ENCODE peak calls at places on chromosome 17, in five cellular contexts. S, M, W, D and O are unnamed samples.

GRCh38 chr17:70863436-70864248 is 694.3 kb downstream of the KCNJ2 start:
- DNase-seq in S (no peak), M (no peak), W (no peak), D (no peak), O (no peak)

GRCh38 chr17:73560661-73561060 is 83.6 kb downstream of the SDK2 start:
- DNase-seq in S (no peak), M (no peak), W (peak), D (no peak), O (no peak)

GRCh38 chr17:43949777-43950176 is 4.0 kb downstream of the PYY start:
- DNase-seq in S (peak), M (no peak), W (no peak), D (no peak), O (no peak)

GRCh38 chr17:77423589-77424451 is 283.1 kb downstream of the SEC14L1 start:
- DNase-seq in S (peak), M (peak), W (no peak), D (no peak), O (no peak)

GRCh38 chr17:79851461-79851817 is 12.2 kb upstream of the CBX4 start:
- DNase-seq in S (no peak), M (peak), W (no peak), D (no peak), O (no peak)

GRCh38 chr17:34607917-34608316 is 28.5 kb downstream of the TMEM132E start:
- DNase-seq in S (no peak), M (no peak), W (no peak), D (no peak), O (no peak)

GRCh38 chr17:8124350-8125195 is 667 bp upstream of the HES7 start:
- DNase-seq in S (peak), M (no peak), W (no peak), D (no peak), O (no peak)

GRCh38 chr17:77854083-77854758 is 104.3 kb upstream of the TNRC6C start:
- DNase-seq in S (no peak), M (no peak), W (no peak), D (no peak), O (no peak)

GRCh38 chr17:61426482-61427304 is 25.5 kb upstream of the TBX4 start:
- DNase-seq in S (peak), M (no peak), W (no peak), D (no peak), O (no peak)

GRCh38 chr17:688100-688989 is 26.3 kb downstream of the VPS53 start:
- DNase-seq in S (peak), M (no peak), W (peak), D (no peak), O (no peak)

GRCh38 chr17:17142556-17142955 is 63.6 kb downstream of the PLD6 start:
- DNase-seq in S (no peak), M (no peak), W (no peak), D (no peak), O (no peak)

GRCh38 chr17:9628509-9628908 is 16.8 kb upstream of the USP43 start:
- DNase-seq in S (no peak), M (no peak), W (no peak), D (no peak), O (no peak)

GRCh38 chr17:11545002-11545401 is 53.3 kb upstream of the DNAH9 start:
- DNase-seq in S (no peak), M (no peak), W (no peak), D (no peak), O (no peak)

GRCh38 chr17:48575673-48576478 is 2.3 kb downstream of the HOXB4 start:
- DNase-seq in S (no peak), M (no peak), W (no peak), D (no peak), O (no peak)

GRCh38 chr17:30954046-30954805 is 16.6 kb upstream of the RNF135 start:
- DNase-seq in S (no peak), M (no peak), W (no peak), D (no peak), O (no peak)

GRCh38 chr17:55089955-55090573 is 121.5 kb downstream of the STXBP4 start:
- DNase-seq in S (no peak), M (no peak), W (peak), D (peak), O (peak)

GRCh38 chr17:38511126-38512108 is 83.2 kb downstream of the ARHGAP23 start:
- DNase-seq in S (peak), M (no peak), W (no peak), D (no peak), O (no peak)

GRCh38 chr17:19904924-19905323 is 37.2 kb upstream of the ULK2 start:
- DNase-seq in S (no peak), M (no peak), W (no peak), D (no peak), O (no peak)

GRCh38 chr17:49920370-49920769 is 48.6 kb upstream of the DLX4 start:
- DNase-seq in S (no peak), M (no peak), W (no peak), D (no peak), O (no peak)

GRCh38 chr17:58587713-58588117 is 73.3 kb upstream of the MTMR4 start:
- DNase-seq in S (peak), M (peak), W (peak), D (peak), O (peak)

GRCh38 chr17:58205936-58206335 is 13.1 kb downstream of the MKS1 start:
- DNase-seq in S (no peak), M (no peak), W (no peak), D (no peak), O (no peak)

GRCh38 chr17:34257299-34257985 is 2.4 kb downstream of the CCL2 start:
- DNase-seq in S (peak), M (no peak), W (no peak), D (no peak), O (no peak)

GRCh38 chr17:12693640-12694039 is 27.9 kb downstream of the MYOCD start:
- DNase-seq in S (peak), M (no peak), W (no peak), D (no peak), O (no peak)

GRCh38 chr17:68382582-68383085 is 74.7 kb downstream of the WIPI1 start:
- DNase-seq in S (peak), M (no peak), W (no peak), D (no peak), O (no peak)

GRCh38 chr17:4553669-4554068 is 1.5 kb downstream of the MYBBP1A start:
- DNase-seq in S (no peak), M (no peak), W (no peak), D (no peak), O (no peak)

GRCh38 chr17:2101448-2102257 is 46.8 kb downstream of the HIC1 start:
- DNase-seq in S (no peak), M (peak), W (no peak), D (no peak), O (no peak)

GRCh38 chr17:77952368-77952767 is 6.1 kb upstream of the TNRC6C start:
- DNase-seq in S (no peak), M (no peak), W (no peak), D (no peak), O (no peak)

GRCh38 chr17:4665027-4665426 is 23.5 kb upstream of the ALOX15 start:
- DNase-seq in S (no peak), M (no peak), W (no peak), D (no peak), O (no peak)

GRCh38 chr17:325270-325976 is 27.2 kb downstream of the RPH3AL start:
- DNase-seq in S (no peak), M (no peak), W (no peak), D (no peak), O (no peak)

GRCh38 chr17:83058478-83059167 is 20.8 kb upstream of the METRNL start:
- DNase-seq in S (no peak), M (peak), W (no peak), D (no peak), O (no peak)